ENCODE peak calls at places on chromosomes 4 and X, in five cellular contexts. U is H9, T is trophoblast cell, B is mesenchymal stem cell, Y is H1. E is an unnamed sample.

GRCh38 chrX:106566362-106566761 is 45.4 kb upstream of the RADX start:
- DNase-seq in Y (no peak), U (no peak), T (no peak), B (no peak), E (no peak)

GRCh38 chrX:13194291-13195103 is 125.4 kb downstream of the ATXN3L start:
- DNase-seq in T (peak; percentile 63), B (peak; percentile 6), Y (no peak), U (no peak), E (no peak)

GRCh38 chr4:94523617-94524016 is 71.9 kb downstream of the PDLIM5 start:
- DNase-seq in Y (no peak), T (peak; percentile 75), B (peak; percentile 71), U (no peak), E (no peak)

GRCh38 chr4:109953556-109953955 is 40.9 kb downstream of the EGF start:
- DNase-seq in Y (no peak), B (no peak), T (no peak), U (no peak), E (no peak)

GRCh38 chrX:104310084-104310483 is 55.4 kb upstream of the ESX1 start:
- DNase-seq in T (peak; percentile 37), B (peak; percentile 51), Y (no peak), U (no peak), E (no peak)

GRCh38 chr4:836003-836511 is 10.1 kb upstream of the CPLX1 start:
- DNase-seq in T (no peak), U (no peak), Y (no peak), B (no peak), E (no peak)

GRCh38 chrX:38726596-38726995 is 74.7 kb upstream of the MID1IP1 start:
- DNase-seq in T (peak; percentile 72), Y (no peak), B (peak; percentile 8), U (no peak), E (no peak)

GRCh38 chr4:113499696-113500095 is 261.8 kb downstream of the CAMK2D start:
- DNase-seq in U (no peak), Y (no peak), B (peak; percentile 73), T (no peak), E (no peak)

GRCh38 chrX:13899607-13900006 is 82.7 kb upstream of the GPM6B start:
- DNase-seq in U (no peak), B (peak; percentile 30), Y (no peak), T (no peak), E (no peak)

GRCh38 chr4:107747748-107748486 is 27.9 kb upstream of the PAPSS1 start:
- DNase-seq in U (no peak), B (no peak), T (peak; percentile 96), Y (no peak), E (no peak)

DNA sequence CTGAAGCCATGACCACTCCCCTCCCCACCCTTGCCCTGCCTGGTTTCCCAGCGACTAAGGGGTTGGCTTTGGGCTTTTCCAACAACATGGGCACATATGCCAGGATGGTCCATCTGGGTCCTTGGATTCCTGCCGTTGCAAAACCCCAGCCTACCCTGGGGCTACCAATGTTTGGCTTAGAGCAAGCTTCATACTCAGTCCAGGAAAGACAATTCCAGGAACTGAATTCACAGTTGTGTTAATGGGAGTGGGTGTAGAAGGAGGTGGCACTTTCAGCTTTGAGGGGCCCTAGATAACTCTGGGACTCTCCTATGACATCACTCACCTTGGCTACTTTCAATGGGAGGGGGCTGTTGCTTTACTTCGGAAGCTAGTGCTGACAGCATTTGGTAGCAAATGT is 9.0 kb downstream of the FGFBP1 start:
- DNase-seq in T (peak; percentile 80), Y (no peak), U (no peak), B (no peak), E (no peak)
- H2BK12ac ChIP-seq in T (no peak overlapping the region), Y (no peak overlapping the region), U (no peak overlapping the region), B (no peak overlapping the region), E (no peak overlapping the region)

GRCh38 chr4:71009091-71009490 is 15.6 kb downstream of the DCK start:
- DNase-seq in Y (no peak), T (no peak), U (no peak), B (no peak), E (no peak)

GRCh38 chr4:71006203-71006907 is 12.9 kb downstream of the DCK start:
- DNase-seq in B (no peak), U (no peak), T (no peak), Y (no peak), E (no peak)

GRCh38 chr4:71011451-71011850 is 18.0 kb downstream of the DCK start:
- DNase-seq in Y (no peak), B (no peak), U (no peak), T (no peak), E (no peak)

GRCh38 chr4:71004281-71004851 is 10.9 kb downstream of the DCK start:
- DNase-seq in B (no peak), Y (peak; percentile 62), T (no peak), U (peak; percentile 48), E (no peak)

GRCh38 chr4:71009796-71010588 is 16.5 kb downstream of the DCK start:
- DNase-seq in U (no peak), B (peak; percentile 60), Y (no peak), T (peak; percentile 77), E (no peak)
- H3K4me2 ChIP-seq in U (no peak overlapping the region), B (no peak overlapping the region), Y (no peak overlapping the region), T (no peak overlapping the region), E (no peak overlapping the region)

GRCh38 chr4:21032246-21032645 is 332.0 kb downstream of the PACRGL start:
- DNase-seq in B (peak; percentile 2), T (no peak), U (no peak), Y (no peak), E (no peak)

DNA sequence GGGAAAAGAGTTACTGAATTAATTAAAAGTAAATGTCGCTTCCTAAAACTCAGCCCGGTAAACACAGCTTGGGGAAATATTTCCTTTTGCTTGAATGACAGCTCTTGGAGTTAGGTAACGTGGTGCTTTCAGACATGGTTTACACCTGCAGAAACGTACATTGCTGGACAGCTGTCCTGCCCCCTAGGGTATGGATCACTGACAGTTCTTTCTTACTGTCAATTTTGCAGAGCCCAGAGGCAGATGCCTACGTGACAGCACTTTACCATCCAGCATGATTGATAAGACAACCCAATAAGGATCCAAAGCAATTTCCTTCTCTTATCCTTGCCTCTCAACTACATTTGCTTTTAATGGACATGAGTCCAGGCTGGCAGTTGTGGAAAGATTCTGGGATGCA is 334.5 kb downstream of the PACRGL start:
- DNase-seq in U (no peak), B (no peak), T (no peak), Y (no peak), E (no peak)
- H2BK12ac ChIP-seq in U (no peak overlapping the region), B (no peak overlapping the region), T (no peak overlapping the region), Y (no peak overlapping the region), E (no peak overlapping the region)

GRCh38 chr4:30946288-30946687 is 226.1 kb downstream of the PCDH7 start:
- DNase-seq in B (no peak), U (no peak), Y (no peak), T (no peak), E (no peak)
- H3K4me2 ChIP-seq in B (no peak overlapping the region), U (no peak overlapping the region), Y (no peak overlapping the region), T (no peak overlapping the region), E (no peak overlapping the region)

DNA sequence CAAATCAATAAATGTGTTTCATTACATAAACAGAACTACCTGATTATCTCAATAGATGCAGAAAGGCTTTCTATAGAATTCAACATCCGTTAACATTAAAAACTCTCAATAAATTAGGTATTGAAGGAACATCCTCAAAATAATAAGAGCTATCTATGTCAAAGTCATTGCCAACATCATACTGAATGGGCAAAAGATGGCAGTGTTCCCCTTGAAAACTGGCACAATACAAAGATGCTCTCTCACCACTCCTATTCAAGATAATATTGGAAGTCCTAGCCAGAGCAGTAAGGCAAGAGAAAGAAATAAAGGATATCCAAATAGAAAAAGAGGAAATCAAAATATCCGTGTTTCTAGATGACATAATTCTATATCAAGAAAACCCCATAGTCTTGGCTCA is 466.4 kb downstream of the MAGEE1 start:
- DNase-seq in T (no peak), B (no peak), U (no peak), Y (no peak), E (no peak)
- H2BK12ac ChIP-seq in T (no peak overlapping the region), B (no peak overlapping the region), U (no peak overlapping the region), Y (no peak overlapping the region), E (no peak overlapping the region)

GRCh38 chr4:141022221-141022760 is 111.0 kb downstream of the RNF150 start:
- DNase-seq in T (no peak), B (no peak), U (no peak), Y (no peak), E (no peak)
- H3K4me2 ChIP-seq in T (no peak overlapping the region), B (no peak overlapping the region), U (no peak overlapping the region), Y (no peak overlapping the region), E (no peak overlapping the region)

GRCh38 chr4:54553001-54553400 is 104.8 kb upstream of the KIT start:
- DNase-seq in U (no peak), T (peak; percentile 50), Y (no peak), B (peak; percentile 76), E (no peak)
- H2BK12ac ChIP-seq in U (no peak overlapping the region), T (no peak overlapping the region), Y (no peak overlapping the region), B (no peak overlapping the region), E (no peak overlapping the region)

E was measured in neuronal stem cell.